ENCODE peak calls at places on chromosomes 1 and 21, in nine cellular contexts. N is foreskin fibroblast; F is HEK293T; W is glomerular endothelial cell; E is H7; J is T-helper 9 cell; S is stimulated activated CD8-positive, alpha-beta memory T cell treated with anti-CD3 and anti-CD28 coated beads, Interleukin-2, amount 100 ng/mL, for 48 hours; K is GM20000; Z is stimulated activated CD4-positive, alpha-beta T cell treated with anti-CD3 and anti-CD28 coated beads, Interleukin-4, amount 100 ng/mL, for 1 hour. V is an unnamed sample.

GRCh38 chr1:81498370-81499184 is 302.2 kb upstream of the ADGRL2 start:
- DNase-seq in Z (no peak), J (no peak), E (no peak), S (no peak), F (no peak), W (no peak), N (no peak), K (no peak), V (no peak)

GRCh38 chr1:238681021-238681420 is 705.3 kb upstream of the CHRM3 start:
- DNase-seq in F (no peak), J (no peak), W (no peak), E (no peak), K (no peak), N (no peak), S (no peak), Z (no peak), V (no peak)

GRCh38 chr21:34989337-34990151 is 59.6 kb downstream of the RUNX1 start:
- DNase-seq in W (no peak), K (peak), E (no peak), S (peak), F (no peak), N (peak), Z (peak), J (no peak), V (no peak)

GRCh38 chr1:47650205-47650604 is 212.4 kb downstream of the FOXD2 start:
- DNase-seq in N (peak), S (no peak), E (no peak), J (no peak), Z (no peak), W (peak), K (no peak), F (no peak), V (peak)

GRCh38 chr1:3996846-3997705 is 97.0 kb upstream of the C1orf174 start:
- DNase-seq in K (no peak), S (no peak), J (no peak), F (no peak), Z (no peak), N (no peak), W (no peak), E (no peak), V (no peak)

GRCh38 chr1:7879228-7879627 is 26.4 kb upstream of the UTS2 start:
- DNase-seq in S (no peak), W (no peak), K (no peak), Z (no peak), F (no peak), N (no peak), J (no peak), E (no peak), V (no peak)

GRCh38 chr1:181583598-181583997 is 100.3 kb downstream of the CACNA1E start:
- DNase-seq in S (no peak), F (no peak), K (no peak), Z (no peak), W (no peak), N (no peak), J (no peak), E (peak), V (no peak)

GRCh38 chr1:180171691-180172090 is 17.0 kb downstream of the QSOX1 start:
- DNase-seq in Z (no peak), J (no peak), W (no peak), K (no peak), S (no peak), N (no peak), F (no peak), E (no peak), V (no peak)

GRCh38 chr21:19321688-19322087 is 918.1 kb upstream of the TMPRSS15 start:
- DNase-seq in F (no peak), N (no peak), J (no peak), S (no peak), E (no peak), Z (no peak), K (no peak), W (no peak), V (no peak)

GRCh38 chr21:36297555-36297937 is 22.5 kb upstream of the MORC3 start:
- DNase-seq in Z (no peak), S (no peak), E (no peak), W (no peak), J (no peak), F (no peak), N (no peak), K (no peak), V (no peak)

GRCh38 chr1:173448945-173449344 is 28.2 kb upstream of the PRDX6 start:
- DNase-seq in Z (no peak), J (no peak), N (no peak), S (no peak), F (no peak), E (no peak), W (no peak), K (no peak), V (no peak)

GRCh38 chr1:193471981-193472380 is 285.6 kb upstream of the B3GALT2 start:
- DNase-seq in K (no peak), Z (no peak), W (no peak), S (no peak), N (no peak), J (no peak), E (no peak), F (no peak), V (no peak)

GRCh38 chr1:41239988-41240610 is 2.0 kb downstream of the SCMH1 start:
- DNase-seq in N (peak), S (no peak), Z (no peak), W (no peak), F (peak), E (no peak), J (no peak), K (peak), V (no peak)

GRCh38 chr1:231806623-231807470 is 180.3 kb downstream of the DISC1 start:
- DNase-seq in J (no peak), K (peak), E (peak), N (peak), S (peak), W (no peak), F (peak), Z (peak), V (no peak)

GRCh38 chr1:3038113-3038551 is 16.9 kb downstream of the ACTRT2 start:
- DNase-seq in J (no peak), N (no peak), F (no peak), Z (no peak), E (peak), S (no peak), W (no peak), K (no peak), V (no peak)

GRCh38 chr1:117271959-117272358 is 61.2 kb upstream of the VTCN1 start:
- DNase-seq in J (no peak), Z (no peak), F (no peak), K (no peak), E (no peak), N (no peak), W (no peak), S (no peak), V (no peak)

GRCh38 chr1:2384941-2385481 is 6.3 kb downstream of the MORN1 start:
- DNase-seq in K (no peak), Z (no peak), J (no peak), F (no peak), N (no peak), W (no peak), S (no peak), E (peak), V (no peak)

GRCh38 chr21:33684923-33685560 is 42.7 kb downstream of the ITSN1 start:
- DNase-seq in E (no peak), J (no peak), F (no peak), W (peak), N (no peak), S (no peak), Z (no peak), K (no peak), V (no peak)

GRCh38 chr1:6603851-6604558 is 1.3 kb upstream of the KLHL21 start:
- DNase-seq in K (no peak), J (no peak), S (no peak), Z (no peak), W (no peak), F (no peak), N (peak), E (peak), V (no peak)

GRCh38 chr1:14745321-14745720 is 146.8 kb downstream of the KAZN start:
- DNase-seq in S (no peak), W (no peak), F (no peak), N (no peak), K (no peak), E (no peak), J (no peak), Z (no peak), V (no peak)

GRCh38 chr1:117582341-117582902 is 23.4 kb upstream of the TENT5C start:
- DNase-seq in W (no peak), K (no peak), J (no peak), Z (no peak), S (no peak), N (no peak), E (no peak), F (no peak), V (no peak)

GRCh38 chr1:81832573-81832972 is 31.8 kb downstream of the ADGRL2 start:
- DNase-seq in S (no peak), Z (no peak), E (no peak), N (peak), W (no peak), K (no peak), J (no peak), F (no peak), V (no peak)

GRCh38 chr1:15722836-15723542 is 13.1 kb upstream of the SLC25A34 start:
- DNase-seq in S (no peak), W (no peak), E (no peak), N (no peak), J (no peak), K (no peak), Z (no peak), F (no peak), V (no peak)

GRCh38 chr1:83583351-83584014 is 415.4 kb downstream of the TTLL7 start:
- DNase-seq in F (no peak), K (no peak), W (no peak), E (no peak), S (no peak), Z (peak), J (peak), N (peak), V (no peak)

GRCh38 chr1:62723841-62724240 is 35.7 kb upstream of the DOCK7 start:
- DNase-seq in Z (no peak), F (no peak), J (no peak), K (no peak), E (no peak), S (no peak), W (no peak), N (no peak), V (no peak)

GRCh38 chr1:51728611-51729155 is 111.8 kb downstream of the OSBPL9 start:
- DNase-seq in W (no peak), F (no peak), E (no peak), K (no peak), J (no peak), S (no peak), N (no peak), Z (no peak), V (no peak)

GRCh38 chr1:33257759-33258712 is 1.7 kb downstream of the ZNF362 start:
- DNase-seq in J (no peak), S (no peak), E (no peak), N (peak), W (no peak), Z (no peak), K (no peak), F (no peak), V (no peak)

GRCh38 chr1:156975084-156975483 is 54.7 kb downstream of the LRRC71 start:
- DNase-seq in W (no peak), K (no peak), J (no peak), Z (no peak), E (no peak), F (no peak), S (no peak), N (no peak), V (no peak)

GRCh38 chr1:82972841-82973553 is 1025.9 kb downstream of the TTLL7 start:
- DNase-seq in F (no peak), Z (no peak), W (no peak), N (no peak), K (no peak), J (no peak), S (no peak), E (no peak), V (no peak)

GRCh38 chr1:149848811-149849210 is 50.6 kb upstream of the BOLA1 start:
- DNase-seq in J (no peak), F (no peak), S (no peak), Z (no peak), K (no peak), W (no peak), N (peak), E (no peak), V (no peak)

GRCh38 chr21:45488839-45489479 is 53.3 kb downstream of the SLC19A1 start:
- DNase-seq in W (no peak), F (peak), K (no peak), Z (no peak), N (no peak), E (peak), J (no peak), S (no peak), V (no peak)

GRCh38 chr1:165863346-165863745 is 35.9 kb downstream of the UCK2 start:
- DNase-seq in K (no peak), J (no peak), W (no peak), F (no peak), S (no peak), N (no peak), Z (no peak), E (no peak), V (no peak)